ENCODE peak calls at places on chromosome 4, in seven cellular contexts. I is HFF-Myc, D is tibial nerve, A is lower lobe of right lung, G is fibroblast of villous mesenchyme, C is AG10803, F is heart left ventricle. S is an unnamed sample.

GRCh38 chr4:55330241-55330640 is 15.8 kb upstream of the SRD5A3 start:
- DNase-seq in I (no peak), D (no peak), A (no peak), G (no peak), C (no peak), F (no peak), S (peak)

GRCh38 chr4:37095925-37096324 is 148.6 kb upstream of the NWD2 start:
- DNase-seq in I (no peak), D (no peak), A (no peak), G (no peak), C (no peak), F (no peak), S (no peak)

GRCh38 chr4:76458829-76459228 is 23.8 kb downstream of the SHROOM3 start:
- DNase-seq in I (no peak), D (no peak), A (no peak), G (no peak), C (no peak), F (no peak), S (no peak)

GRCh38 chr4:30605616-30606015 is 114.6 kb upstream of the PCDH7 start:
- DNase-seq in I (no peak), D (no peak), A (no peak), G (peak), C (no peak), F (no peak), S (no peak)

GRCh38 chr4:109548655-109549054 is 11.4 kb upstream of the MCUB start:
- DNase-seq in I (peak), D (no peak), A (no peak), G (peak), C (peak), F (peak), S (peak)

GRCh38 chr4:71771613-71772012 is 12.3 kb downstream of the GC start:
- DNase-seq in I (no peak), D (no peak), A (no peak), G (no peak), C (no peak), F (no peak), S (no peak)

GRCh38 chr4:120842046-120842445 is 80.5 kb downstream of the PRDM5 start:
- DNase-seq in I (peak), D (no peak), A (no peak), G (peak), C (peak), F (no peak), S (no peak)

GRCh38 chr4:1463927-1464540 is 57.8 kb upstream of the NKX1-1 start:
- DNase-seq in I (no peak), D (no peak), A (no peak), G (no peak), C (no peak), F (no peak), S (no peak)

GRCh38 chr4:130359537-130359936 is 1263.6 kb downstream of the C4orf33 start:
- DNase-seq in I (no peak), D (no peak), A (no peak), G (peak), C (peak), F (no peak), S (peak)

GRCh38 chr4:67770422-67770821 is 16.2 kb upstream of the GNRHR start:
- DNase-seq in I (no peak), D (no peak), A (no peak), G (no peak), C (no peak), F (no peak), S (peak)

GRCh38 chr4:3791910-3792542 is 25.8 kb downstream of the ADRA2C start:
- DNase-seq in I (no peak), D (no peak), A (peak), G (peak), C (no peak), F (peak), S (peak)

GRCh38 chr4:123104275-123104674 is 181.9 kb upstream of the NUDT6 start:
- DNase-seq in I (no peak), D (no peak), A (no peak), G (peak), C (peak), F (no peak), S (no peak)

GRCh38 chr4:82519072-82519471 is 42.7 kb downstream of the TMEM150C start:
- DNase-seq in I (no peak), D (no peak), A (no peak), G (no peak), C (no peak), F (no peak), S (peak)

GRCh38 chr4:30720656-30721352 is 635 bp downstream of the PCDH7 start:
- DNase-seq in I (no peak), D (no peak), A (no peak), G (peak), C (peak), F (peak), S (no peak)

GRCh38 chr4:94676910-94677309 is 80.8 kb upstream of the BMPR1B start:
- DNase-seq in I (no peak), D (no peak), A (no peak), G (peak), C (peak), F (no peak), S (no peak)

GRCh38 chr4:7462509-7462971 is 27.8 kb upstream of the PSAPL1 start:
- DNase-seq in I (peak), D (peak), A (no peak), G (no peak), C (peak), F (peak), S (peak)

GRCh38 chr4:169948271-169948670 is 77.9 kb downstream of the MFAP3L start:
- DNase-seq in I (no peak), D (no peak), A (no peak), G (no peak), C (no peak), F (no peak), S (no peak)

GRCh38 chr4:169941141-169941540 is 85.1 kb downstream of the MFAP3L start:
- DNase-seq in I (no peak), D (no peak), A (no peak), G (no peak), C (no peak), F (no peak), S (peak)

GRCh38 chr4:169940460-169940859 is 85.7 kb downstream of the MFAP3L start:
- DNase-seq in I (no peak), D (no peak), A (no peak), G (no peak), C (no peak), F (no peak), S (no peak)

DNA sequence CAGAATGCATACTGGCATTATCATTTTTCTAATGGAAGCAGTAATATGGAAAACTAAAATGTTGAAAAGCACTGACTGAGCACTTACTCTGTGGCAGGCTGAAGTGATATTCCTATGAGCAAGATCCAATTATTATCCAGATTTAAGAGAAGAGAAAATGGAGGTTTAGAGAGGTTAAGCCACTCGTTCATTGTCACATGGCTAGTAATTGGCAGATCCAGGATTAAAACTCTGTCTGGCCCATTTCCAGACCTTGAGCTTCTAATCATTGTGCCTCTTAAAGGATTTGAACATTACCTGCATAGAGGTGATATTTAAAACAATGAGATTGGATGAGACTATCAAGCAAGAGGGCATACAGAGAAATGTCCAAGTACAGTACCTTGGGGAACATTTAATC is 80.6 kb downstream of the MFAP3L start:
- DNase-seq in I (no peak), D (no peak), A (no peak), G (no peak), C (no peak), F (no peak), S (no peak)
- TF ChIP-seq CTCF in I (no peak), D (no peak), A (no peak), G (no peak), C (no peak), F (no peak), S (no peak)

GRCh38 chr4:100891808-100892207 is 374.0 kb upstream of the EMCN start:
- DNase-seq in I (no peak), D (no peak), A (no peak), G (no peak), C (no peak), F (no peak), S (no peak)

GRCh38 chr4:100898844-100899243 is 381.0 kb upstream of the EMCN start:
- DNase-seq in I (no peak), D (no peak), A (no peak), G (no peak), C (no peak), F (no peak), S (no peak)

GRCh38 chr4:100894339-100894870 is 376.6 kb upstream of the EMCN start:
- DNase-seq in I (no peak), D (no peak), A (no peak), G (no peak), C (no peak), F (no peak), S (no peak)

GRCh38 chr4:100900134-100900533 is 382.3 kb upstream of the EMCN start:
- DNase-seq in I (no peak), D (no peak), A (no peak), G (no peak), C (no peak), F (no peak), S (no peak)

DNA sequence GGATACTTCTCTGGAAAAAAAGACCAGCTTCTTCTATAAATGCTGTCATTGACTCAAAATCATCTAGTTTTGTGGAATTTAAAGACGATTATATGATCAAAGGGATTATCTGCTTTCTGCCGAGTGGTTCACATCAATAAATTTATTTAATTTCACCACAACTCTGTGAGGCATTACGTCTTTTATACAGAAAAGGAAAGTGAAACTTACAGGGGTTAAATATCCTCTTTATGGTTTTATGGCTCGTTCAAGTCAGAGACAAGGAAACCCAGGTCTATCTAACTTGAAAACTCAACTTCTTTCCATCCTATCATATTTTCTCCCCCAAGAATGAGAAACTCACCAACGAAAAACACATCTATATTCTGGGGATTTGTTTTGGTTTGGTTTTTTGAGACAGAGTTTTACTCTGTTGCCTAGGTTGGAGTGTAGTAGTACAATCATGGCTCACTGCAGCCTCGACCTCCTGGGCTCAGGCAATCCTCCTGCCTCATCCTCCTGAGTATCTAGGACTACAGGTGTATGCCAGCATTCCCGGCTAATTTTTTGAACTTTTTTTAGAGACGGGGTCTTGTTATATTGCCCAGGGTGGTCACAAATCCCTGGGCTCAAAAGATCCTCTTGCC is 377.9 kb upstream of the EMCN start:
- DNase-seq in I (no peak), D (no peak), A (no peak), G (peak), C (peak), F (no peak), S (no peak)
- H3K4me3 ChIP-seq in I (no peak), D (peak), A (peak), G (peak), C (peak), F (peak), S (no peak)

GRCh38 chr4:170591076-170591475 is 501.3 kb upstream of the AADAT start:
- DNase-seq in I (no peak), D (no peak), A (no peak), G (no peak), C (peak), F (no peak), S (no peak)

GRCh38 chr4:170589597-170590191 is 499.9 kb upstream of the AADAT start:
- DNase-seq in I (no peak), D (no peak), A (no peak), G (no peak), C (peak), F (no peak), S (peak)
- TF ChIP-seq CTCF in I (no peak), D (no peak), A (no peak), G (no peak), C (no peak), F (no peak), S (peak)

GRCh38 chr4:78644744-78645330 is 93.3 kb downstream of the ANXA3 start:
- DNase-seq in I (peak), D (peak), A (no peak), G (peak), C (peak), F (peak), S (peak)

GRCh38 chr4:78648639-78649363 is 97.2 kb downstream of the ANXA3 start:
- DNase-seq in I (no peak), D (no peak), A (no peak), G (no peak), C (no peak), F (no peak), S (no peak)

GRCh38 chr4:78647272-78647671 is 95.7 kb downstream of the ANXA3 start:
- DNase-seq in I (no peak), D (no peak), A (no peak), G (no peak), C (no peak), F (no peak), S (no peak)

GRCh38 chr4:78644063-78644691 is 92.6 kb downstream of the ANXA3 start:
- DNase-seq in I (no peak), D (no peak), A (no peak), G (no peak), C (no peak), F (no peak), S (no peak)

DNA sequence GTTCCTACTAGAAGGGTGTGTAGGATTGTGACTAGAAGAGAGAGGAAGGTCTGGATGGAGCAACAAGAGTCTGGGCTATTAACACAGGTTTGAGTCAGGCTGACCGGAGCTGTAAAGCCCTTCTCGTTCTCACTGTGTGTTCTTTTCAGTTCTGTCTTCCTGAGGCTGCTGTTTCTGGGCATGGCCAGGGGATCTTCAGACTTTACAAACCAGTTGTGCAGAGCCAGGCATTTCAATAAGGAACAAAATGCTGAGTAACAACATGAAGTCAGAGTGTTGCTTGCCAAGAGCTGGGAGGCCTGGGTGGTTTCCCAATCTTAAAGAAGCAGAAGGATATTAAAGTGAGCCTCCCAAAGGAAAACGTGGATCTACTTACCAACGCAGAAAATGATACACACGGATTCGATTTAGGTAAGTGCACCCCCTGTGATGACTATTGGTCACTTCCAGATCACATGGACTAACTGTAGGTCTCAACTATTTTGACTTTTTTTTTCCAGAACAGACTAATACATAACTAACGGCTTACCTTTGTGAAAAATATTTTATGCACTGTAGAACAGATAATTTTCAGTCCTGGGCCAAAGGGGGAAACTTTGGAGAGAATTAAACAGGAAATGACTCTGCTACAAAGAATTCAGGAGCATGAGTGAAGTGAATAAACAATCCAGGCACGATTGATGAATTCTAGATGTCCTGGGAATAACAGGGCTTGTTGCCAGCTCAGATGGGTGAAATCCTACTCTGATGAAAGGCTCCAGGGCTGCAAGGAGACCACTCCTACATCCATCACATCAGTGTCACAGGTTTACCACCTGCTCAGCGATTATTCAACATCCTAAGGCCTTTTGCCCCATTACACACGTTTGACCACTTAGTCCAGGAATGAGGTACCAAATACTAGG is 94.5 kb downstream of the ANXA3 start:
- DNase-seq in I (peak), D (peak), A (peak), G (peak), C (peak), F (peak), S (peak)
- H3K4me3 ChIP-seq in I (peak), D (peak), A (peak), G (peak), C (peak), F (peak), S (no peak)

GRCh38 chr4:179110816-179111215 is 1668.6 kb upstream of the AGA start:
- DNase-seq in I (no peak), D (no peak), A (no peak), G (no peak), C (no peak), F (no peak), S (no peak)

GRCh38 chr4:179112441-179113170 is 1670.4 kb upstream of the AGA start:
- DNase-seq in I (no peak), D (no peak), A (no peak), G (no peak), C (no peak), F (no peak), S (peak)

GRCh38 chr4:179116581-179116980 is 1674.3 kb upstream of the AGA start:
- DNase-seq in I (no peak), D (no peak), A (no peak), G (no peak), C (no peak), F (no peak), S (no peak)

GRCh38 chr4:179114615-179115014 is 1672.4 kb upstream of the AGA start:
- DNase-seq in I (no peak), D (no peak), A (no peak), G (no peak), C (no peak), F (no peak), S (no peak)

GRCh38 chr4:179116011-179116410 is 1673.8 kb upstream of the AGA start:
- DNase-seq in I (no peak), D (no peak), A (no peak), G (no peak), C (no peak), F (no peak), S (no peak)
- TF ChIP-seq CTCF in I (no peak), D (no peak), A (no peak), G (no peak), C (no peak), F (no peak), S (no peak)

GRCh38 chr4:77776182-77777134 is 42.7 kb downstream of the CNOT6L start:
- DNase-seq in I (no peak), D (no peak), A (no peak), G (peak), C (no peak), F (no peak), S (no peak)
- H3K4me3 ChIP-seq in I (no peak), D (no peak), A (no peak), G (no peak), C (no peak), F (no peak), S (no peak)

DNA sequence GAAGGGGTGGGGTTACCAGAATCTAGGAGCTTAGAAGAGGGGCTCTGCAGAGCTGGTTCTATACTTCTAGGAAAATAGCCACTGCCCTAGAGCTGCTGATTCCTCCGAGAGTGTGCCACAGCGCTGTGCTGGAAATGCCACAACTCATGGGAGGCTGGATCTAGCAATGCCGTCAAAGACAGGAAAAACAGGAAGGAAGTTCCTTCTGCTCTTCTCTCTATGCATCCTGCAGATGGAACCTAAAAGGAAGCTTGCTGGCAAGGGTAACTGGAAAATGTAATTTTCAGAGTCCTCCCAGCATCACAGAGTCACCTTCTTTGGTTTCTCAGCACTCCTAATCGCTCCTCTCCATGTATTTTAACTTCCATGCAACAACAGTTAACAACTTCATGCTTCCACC is 121.2 kb upstream of the TLL1 start:
- DNase-seq in I (no peak), D (no peak), A (no peak), G (no peak), C (no peak), F (no peak), S (no peak)
- TF ChIP-seq CTCF in I (no peak), D (no peak), A (no peak), G (no peak), C (no peak), F (no peak), S (no peak)

DNA sequence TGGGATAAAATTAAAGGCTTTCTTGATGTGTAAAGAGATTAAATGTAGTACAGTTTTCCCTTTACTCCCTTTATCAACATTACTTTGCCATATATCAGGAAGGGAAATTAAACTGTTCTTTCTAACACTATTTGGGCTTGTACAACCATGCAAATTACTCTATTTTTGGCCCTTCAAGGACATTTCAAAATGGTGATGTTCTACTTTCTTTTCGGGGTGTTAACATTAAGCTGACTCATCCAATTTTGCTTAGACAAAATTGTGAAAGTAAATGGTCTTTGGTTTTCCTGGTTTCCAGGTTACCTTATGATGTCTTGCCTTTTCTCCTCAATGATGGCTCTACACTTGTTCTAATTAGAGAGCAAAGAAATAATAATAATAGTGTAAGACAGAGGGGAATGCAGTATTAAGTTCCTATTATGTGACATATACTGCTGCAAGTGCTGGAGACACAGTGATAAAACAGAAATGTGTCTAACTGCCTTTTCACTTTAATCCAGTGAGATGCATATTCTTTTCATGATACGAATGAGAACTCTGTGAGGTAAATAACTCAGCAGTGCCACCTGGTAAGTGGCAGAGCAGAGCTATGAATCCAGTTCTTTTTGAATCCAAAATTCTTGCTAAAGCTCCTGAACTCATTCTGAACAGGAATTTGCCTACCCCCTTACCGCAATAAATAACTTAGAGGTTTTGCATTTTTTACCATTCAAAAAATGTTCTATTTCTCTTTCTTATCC is 35.7 kb upstream of the PDE5A start:
- DNase-seq in I (no peak), D (no peak), A (no peak), G (no peak), C (no peak), F (no peak), S (no peak)
- H3K4me3 ChIP-seq in I (no peak), D (no peak), A (no peak), G (no peak), C (no peak), F (peak), S (no peak)

DNA sequence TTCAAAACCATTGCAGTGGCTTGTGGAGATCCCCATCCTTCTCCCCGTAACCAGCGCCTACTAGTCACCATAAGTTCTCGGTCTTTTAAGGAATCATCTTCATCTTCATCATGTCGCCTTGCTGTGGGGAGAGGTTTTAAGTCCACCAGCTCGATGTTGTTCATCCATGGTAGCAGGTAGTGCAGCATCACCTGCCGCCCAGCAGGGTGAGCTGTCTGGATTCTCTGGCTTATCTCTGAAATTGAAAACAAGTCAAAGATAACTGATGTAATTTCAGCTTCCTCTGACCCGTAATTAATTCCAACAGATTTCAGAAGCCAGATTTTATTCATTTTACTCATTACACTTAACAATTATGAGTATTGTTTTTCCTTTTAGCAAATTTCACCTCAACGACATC is 67.4 kb downstream of the ZAR1 start:
- DNase-seq in I (no peak), D (no peak), A (no peak), G (no peak), C (no peak), F (no peak), S (peak)
- TF ChIP-seq CTCF in I (peak), D (no peak), A (no peak), G (peak), C (peak), F (no peak), S (peak)

S was measured in bronchial epithelial cell.